ENCODE peak calls at places on chromosomes 7 and 10, in seven cellular contexts. One of them, this sample, is unnamed. For H3K4me1, the result is how much of the 10 kb centered on the place peaks cover.

GRCh38 chr7:30726296-30727006 is 25.5 kb upstream of the INMT start:
- DNase-seq in A549: no peak
- DNase-seq in IMR-90: no peak
- DNase-seq in uterus: no peak
- DNase-seq in adrenal gland: no peak
- DNase-seq in suprapubic skin: no peak
- DNase-seq in sigmoid colon: no peak
- DNase-seq in this sample: no peak

GRCh38 chr7:43834463-43835251 is 34.7 kb downstream of the MRPS24 start:
- DNase-seq in suprapubic skin: no peak
- DNase-seq in uterus: no peak
- DNase-seq in sigmoid colon: no peak
- DNase-seq in IMR-90: peak
- DNase-seq in A549: no peak
- DNase-seq in adrenal gland: no peak
- DNase-seq in this sample: no peak

GRCh38 chr7:157399086-157399687 is 62.4 kb downstream of the DNAJB6 start:
- DNase-seq in A549: no peak
- DNase-seq in adrenal gland: no peak
- DNase-seq in uterus: no peak
- DNase-seq in IMR-90: no peak
- DNase-seq in sigmoid colon: peak
- DNase-seq in suprapubic skin: no peak
- DNase-seq in this sample: no peak

GRCh38 chr10:50512214-50512595 is 111.6 kb downstream of the SGMS1 start:
- DNase-seq in sigmoid colon: no peak
- DNase-seq in uterus: no peak
- DNase-seq in IMR-90: peak
- DNase-seq in A549: no peak
- DNase-seq in adrenal gland: peak
- DNase-seq in suprapubic skin: no peak
- DNase-seq in this sample: no peak

GRCh38 chr7:82605247-82605864 is 161.8 kb upstream of the CACNA2D1 start:
- DNase-seq in sigmoid colon: no peak
- DNase-seq in IMR-90: peak
- DNase-seq in adrenal gland: peak
- DNase-seq in uterus: no peak
- DNase-seq in suprapubic skin: no peak
- DNase-seq in A549: peak
- DNase-seq in this sample: peak

GRCh38 chr10:12782537-12782936 is 219.0 kb downstream of the CCDC3 start:
- DNase-seq in uterus: peak
- DNase-seq in suprapubic skin: no peak
- DNase-seq in sigmoid colon: peak
- DNase-seq in IMR-90: peak
- DNase-seq in adrenal gland: peak
- DNase-seq in A549: peak
- DNase-seq in this sample: peak

GRCh38 chr7:931871-932650 is 22.4 kb downstream of the ADAP1 start:
- DNase-seq in A549: no peak
- DNase-seq in suprapubic skin: peak
- DNase-seq in uterus: no peak
- DNase-seq in adrenal gland: no peak
- DNase-seq in sigmoid colon: peak
- DNase-seq in IMR-90: no peak
- DNase-seq in this sample: no peak

GRCh38 chr10:24685958-24686540 is 37.6 kb downstream of the ARHGAP21 start:
- DNase-seq in adrenal gland: peak
- DNase-seq in A549: no peak
- DNase-seq in sigmoid colon: no peak
- DNase-seq in suprapubic skin: no peak
- DNase-seq in uterus: no peak
- DNase-seq in IMR-90: peak
- DNase-seq in this sample: no peak

GRCh38 chr7:55641273-55641691 is 69.0 kb upstream of the VOPP1 start:
- DNase-seq in IMR-90: peak
- DNase-seq in uterus: peak
- DNase-seq in sigmoid colon: peak
- DNase-seq in A549: peak
- DNase-seq in suprapubic skin: no peak
- DNase-seq in adrenal gland: peak
- DNase-seq in this sample: no peak

GRCh38 chr10:109902992-109903947 is 20.0 kb downstream of the XPNPEP1 start:
- DNase-seq in suprapubic skin: no peak
- DNase-seq in uterus: no peak
- DNase-seq in A549: no peak
- DNase-seq in adrenal gland: no peak
- DNase-seq in IMR-90: peak
- DNase-seq in sigmoid colon: no peak
- DNase-seq in this sample: no peak

GRCh38 chr7:146291900-146292299 is 175.3 kb downstream of the CNTNAP2 start:
- DNase-seq in uterus: no peak
- DNase-seq in sigmoid colon: no peak
- DNase-seq in IMR-90: no peak
- DNase-seq in suprapubic skin: no peak
- DNase-seq in A549: no peak
- DNase-seq in adrenal gland: no peak
- DNase-seq in this sample: no peak
- H3K4me3 ChIP-seq in uterus: no peak
- H3K4me3 ChIP-seq in sigmoid colon: no peak
- H3K4me3 ChIP-seq in IMR-90: no peak
- H3K4me3 ChIP-seq in suprapubic skin: no peak
- H3K4me3 ChIP-seq in A549: no peak
- H3K4me3 ChIP-seq in adrenal gland: no peak
- H3K4me3 ChIP-seq in this sample: no peak

GRCh38 chr7:115008465-115009114 is 86.7 kb downstream of the MDFIC start:
- DNase-seq in suprapubic skin: peak
- DNase-seq in IMR-90: peak
- DNase-seq in adrenal gland: peak
- DNase-seq in sigmoid colon: peak
- DNase-seq in A549: no peak
- DNase-seq in uterus: peak
- DNase-seq in this sample: no peak

GRCh38 chr7:115005241-115005640 is 83.3 kb downstream of the MDFIC start:
- DNase-seq in uterus: no peak
- DNase-seq in adrenal gland: no peak
- DNase-seq in IMR-90: no peak
- DNase-seq in sigmoid colon: no peak
- DNase-seq in suprapubic skin: no peak
- DNase-seq in A549: no peak
- DNase-seq in this sample: no peak

GRCh38 chr7:115007751-115008150 is 85.9 kb downstream of the MDFIC start:
- DNase-seq in A549: no peak
- DNase-seq in IMR-90: no peak
- DNase-seq in suprapubic skin: no peak
- DNase-seq in sigmoid colon: no peak
- DNase-seq in adrenal gland: no peak
- DNase-seq in uterus: peak
- DNase-seq in this sample: no peak

GRCh38 chr7:115005942-115006341 is 84.0 kb downstream of the MDFIC start:
- DNase-seq in IMR-90: no peak
- DNase-seq in sigmoid colon: no peak
- DNase-seq in suprapubic skin: no peak
- DNase-seq in adrenal gland: no peak
- DNase-seq in A549: no peak
- DNase-seq in uterus: no peak
- DNase-seq in this sample: no peak

GRCh38 chr7:115004121-115004520 is 82.2 kb downstream of the MDFIC start:
- DNase-seq in A549: no peak
- DNase-seq in adrenal gland: no peak
- DNase-seq in uterus: no peak
- DNase-seq in IMR-90: peak
- DNase-seq in suprapubic skin: no peak
- DNase-seq in sigmoid colon: no peak
- DNase-seq in this sample: no peak
- H3K4me1 ChIP-seq in A549: half or more
- H3K4me1 ChIP-seq in adrenal gland: under half
- H3K4me1 ChIP-seq in uterus: under half
- H3K4me1 ChIP-seq in IMR-90: under half
- H3K4me1 ChIP-seq in suprapubic skin: under half
- H3K4me1 ChIP-seq in sigmoid colon: under half
- H3K4me1 ChIP-seq in this sample: under half

DNA sequence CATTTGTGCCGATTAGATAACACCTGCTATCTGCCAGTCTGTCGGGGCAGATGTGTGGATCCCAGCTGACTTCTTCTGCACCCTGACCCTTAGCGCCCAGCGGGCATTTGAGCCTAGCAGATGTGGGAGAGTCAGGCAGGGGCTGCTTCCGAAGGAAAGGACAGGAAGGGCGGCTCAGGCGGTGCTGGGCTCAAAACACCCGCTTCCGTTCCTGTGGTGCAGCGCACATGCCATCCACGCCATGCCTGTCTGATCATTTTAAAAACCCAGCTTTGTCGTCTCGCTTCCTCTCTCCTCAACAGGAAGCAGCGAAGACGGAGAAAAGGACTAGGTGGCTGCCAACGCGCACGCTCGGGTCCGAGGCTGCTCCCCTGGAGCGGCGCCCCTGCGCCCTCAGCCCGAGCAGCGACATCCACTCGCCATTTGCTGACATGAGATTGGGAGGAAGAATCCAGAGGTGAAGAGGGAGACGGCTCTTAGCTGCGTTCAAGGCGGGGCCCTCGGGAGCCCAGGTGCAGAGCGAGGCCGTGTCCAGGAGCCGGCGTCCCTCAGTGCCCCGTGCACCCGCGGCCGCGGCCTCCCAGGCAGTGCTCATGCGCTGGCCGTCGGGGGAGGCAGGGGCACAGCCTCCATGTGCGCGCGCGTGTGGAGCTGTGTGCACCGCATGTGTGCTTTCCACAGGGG is 5.9 kb upstream of the BHLHA15 start:
- DNase-seq in IMR-90: no peak
- DNase-seq in uterus: no peak
- DNase-seq in sigmoid colon: no peak
- DNase-seq in suprapubic skin: no peak
- DNase-seq in adrenal gland: no peak
- DNase-seq in A549: no peak
- DNase-seq in this sample: no peak
- H3K27ac ChIP-seq in IMR-90: no peak
- H3K27ac ChIP-seq in uterus: no peak
- H3K27ac ChIP-seq in sigmoid colon: no peak
- H3K27ac ChIP-seq in suprapubic skin: no peak
- H3K27ac ChIP-seq in adrenal gland: no peak
- H3K27ac ChIP-seq in A549: no peak
- H3K27ac ChIP-seq in this sample: no peak

GRCh38 chr10:28432210-28432676 is 100.7 kb upstream of the WAC start:
- DNase-seq in suprapubic skin: no peak
- DNase-seq in adrenal gland: peak
- DNase-seq in IMR-90: peak
- DNase-seq in uterus: peak
- DNase-seq in sigmoid colon: peak
- DNase-seq in A549: peak
- DNase-seq in this sample: peak
- H3K4me3 ChIP-seq in suprapubic skin: no peak
- H3K4me3 ChIP-seq in adrenal gland: no peak
- H3K4me3 ChIP-seq in IMR-90: no peak
- H3K4me3 ChIP-seq in uterus: no peak
- H3K4me3 ChIP-seq in sigmoid colon: no peak
- H3K4me3 ChIP-seq in A549: no peak
- H3K4me3 ChIP-seq in this sample: no peak

DNA sequence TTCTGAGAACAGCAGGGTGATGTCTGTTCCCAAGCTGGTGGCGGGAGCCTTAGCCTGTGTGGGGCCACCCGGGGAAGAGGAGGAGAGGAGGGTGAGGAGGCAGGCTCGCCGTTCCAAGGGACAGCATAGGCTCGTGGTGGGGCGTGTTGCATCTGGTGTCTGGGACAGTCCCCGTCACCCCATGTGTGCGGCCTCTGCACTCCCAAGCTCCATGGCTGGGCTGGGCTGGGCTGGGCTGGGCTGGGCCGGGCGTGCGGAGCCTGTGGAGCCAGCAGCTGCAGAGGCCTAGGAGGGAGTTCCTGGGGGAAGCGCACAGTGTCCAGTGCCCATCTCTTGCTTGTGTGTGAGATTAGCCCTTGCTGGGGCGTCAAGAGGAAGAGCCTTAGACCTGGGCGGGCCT is 20.9 kb upstream of the TTYH3 start:
- DNase-seq in uterus: no peak
- DNase-seq in sigmoid colon: no peak
- DNase-seq in A549: no peak
- DNase-seq in adrenal gland: no peak
- DNase-seq in suprapubic skin: no peak
- DNase-seq in IMR-90: no peak
- DNase-seq in this sample: no peak
- H3K4me1 ChIP-seq in uterus: under half
- H3K4me1 ChIP-seq in sigmoid colon: under half
- H3K4me1 ChIP-seq in A549: under half
- H3K4me1 ChIP-seq in adrenal gland: under half
- H3K4me1 ChIP-seq in suprapubic skin: under half
- H3K4me1 ChIP-seq in IMR-90: under half
- H3K4me1 ChIP-seq in this sample: under half

GRCh38 chr7:135445690-135446089 is 64.2 kb downstream of the CNOT4 start:
- DNase-seq in sigmoid colon: no peak
- DNase-seq in uterus: no peak
- DNase-seq in IMR-90: no peak
- DNase-seq in suprapubic skin: no peak
- DNase-seq in adrenal gland: no peak
- DNase-seq in A549: no peak
- DNase-seq in this sample: no peak
- H3K27ac ChIP-seq in sigmoid colon: no peak
- H3K27ac ChIP-seq in uterus: no peak
- H3K27ac ChIP-seq in IMR-90: no peak
- H3K27ac ChIP-seq in suprapubic skin: no peak
- H3K27ac ChIP-seq in adrenal gland: no peak
- H3K27ac ChIP-seq in A549: no peak
- H3K27ac ChIP-seq in this sample: no peak

GRCh38 chr7:75967573-75967997 is 26.8 kb downstream of the TMEM120A start:
- DNase-seq in sigmoid colon: peak
- DNase-seq in suprapubic skin: no peak
- DNase-seq in IMR-90: peak
- DNase-seq in A549: no peak
- DNase-seq in adrenal gland: no peak
- DNase-seq in uterus: peak
- DNase-seq in this sample: no peak
- H3K4me3 ChIP-seq in sigmoid colon: no peak
- H3K4me3 ChIP-seq in suprapubic skin: no peak
- H3K4me3 ChIP-seq in IMR-90: no peak
- H3K4me3 ChIP-seq in A549: no peak
- H3K4me3 ChIP-seq in adrenal gland: no peak
- H3K4me3 ChIP-seq in uterus: no peak
- H3K4me3 ChIP-seq in this sample: no peak

GRCh38 chr7:105309235-105310156 is 79.2 kb downstream of the SRPK2 start:
- DNase-seq in IMR-90: no peak
- DNase-seq in sigmoid colon: no peak
- DNase-seq in suprapubic skin: no peak
- DNase-seq in uterus: no peak
- DNase-seq in adrenal gland: no peak
- DNase-seq in A549: no peak
- DNase-seq in this sample: peak
- H3K4me1 ChIP-seq in IMR-90: under half
- H3K4me1 ChIP-seq in sigmoid colon: under half
- H3K4me1 ChIP-seq in suprapubic skin: under half
- H3K4me1 ChIP-seq in uterus: under half
- H3K4me1 ChIP-seq in adrenal gland: under half
- H3K4me1 ChIP-seq in A549: under half
- H3K4me1 ChIP-seq in this sample: under half